ENCODE peak calls at places on chromosomes 16 and 17, in six cellular contexts. X is cardiac muscle cell, E is amygdala, D is NAMALWA, J is GM12892, A is cardiac fibroblast. N is an unnamed sample.

GRCh38 chr16:30381351-30382041 is 865 bp downstream of the SEPTIN1 start:
- DNase-seq in J (no peak), E (no peak), X (no peak), D (no peak), A (no peak), N (no peak)

GRCh38 chr17:3007651-3008121 is 55.7 kb downstream of the OR1D5 start:
- DNase-seq in D (no peak), X (no peak), A (no peak), E (no peak), J (no peak), N (no peak)

GRCh38 chr16:81401035-81401950 is 43.3 kb upstream of the CMIP start:
- DNase-seq in E (no peak), A (peak), D (no peak), J (no peak), X (peak), N (peak)

GRCh38 chr17:5667871-5668270 is 83.6 kb upstream of the NLRP1 start:
- DNase-seq in D (peak), E (no peak), J (no peak), A (no peak), X (no peak), N (no peak)

GRCh38 chr16:88779406-88780099 is 5.5 kb downstream of the PIEZO1 start:
- DNase-seq in X (peak), J (no peak), E (no peak), A (peak), D (no peak), N (no peak)

GRCh38 chr17:37438141-37438540 is 31.5 kb downstream of the TADA2A start:
- DNase-seq in J (no peak), A (no peak), X (no peak), E (no peak), D (peak), N (no peak)

GRCh38 chr17:3647251-3647650 is 10.7 kb downstream of the CTNS start:
- DNase-seq in A (no peak), D (no peak), J (no peak), E (no peak), X (no peak), N (no peak)

GRCh38 chr17:19551708-19552148 is 18.1 kb downstream of the SLC47A1 start:
- DNase-seq in E (no peak), J (no peak), D (no peak), A (no peak), X (no peak), N (no peak)

GRCh38 chr16:61263400-61263799 is 772.8 kb downstream of the CDH8 start:
- DNase-seq in A (no peak), D (no peak), X (no peak), J (no peak), E (no peak), N (no peak)

GRCh38 chr17:50033316-50033715 is 22.6 kb upstream of the ITGA3 start:
- DNase-seq in X (peak), J (no peak), A (peak), D (no peak), E (no peak), N (peak)

GRCh38 chr17:58491510-58492045 is 3.4 kb upstream of the HSF5 start:
- DNase-seq in X (no peak), A (no peak), E (no peak), D (no peak), J (no peak), N (no peak)

GRCh38 chr17:44794699-44795413 is 35.2 kb downstream of the GJC1 start:
- DNase-seq in D (no peak), E (no peak), J (no peak), X (peak), A (peak), N (peak)

GRCh38 chr17:38720941-38721340 is 9.2 kb upstream of the CISD3 start:
- DNase-seq in A (no peak), E (no peak), J (no peak), D (no peak), X (no peak), N (no peak)

GRCh38 chr17:58308173-58308984 is 20.2 kb downstream of the TSPOAP1 start:
- DNase-seq in X (peak), A (no peak), D (no peak), J (no peak), E (no peak), N (no peak)

GRCh38 chr17:27319536-27320221 is 25.8 kb downstream of the WSB1 start:
- DNase-seq in D (no peak), X (peak), J (no peak), E (peak), A (peak), N (peak)

GRCh38 chr17:76280650-76281049 is 15.5 kb downstream of the UBALD2 start:
- DNase-seq in A (no peak), X (no peak), D (no peak), E (no peak), J (no peak), N (no peak)

GRCh38 chr17:38799501-38800236 is at the start of gene PIP4K2B:
- DNase-seq in X (peak), A (peak), D (peak), J (peak), E (peak), N (peak)

GRCh38 chr17:82862758-82863645 is 23.2 kb upstream of the ZNF750 start:
- DNase-seq in E (no peak), X (no peak), D (no peak), J (no peak), A (no peak), N (no peak)

GRCh38 chr17:81025756-81026155 is 9.2 kb upstream of the BAIAP2 start:
- DNase-seq in X (no peak), J (no peak), A (no peak), E (no peak), D (no peak), N (no peak)

GRCh38 chr17:68314916-68315535 is 23.7 kb downstream of the ARSG start:
- DNase-seq in D (no peak), J (no peak), A (peak), X (peak), E (no peak), N (peak)

GRCh38 chr16:3774156-3774767 is 56.9 kb upstream of the TRAP1 start:
- DNase-seq in E (no peak), D (no peak), J (no peak), X (peak), A (peak), N (peak)

GRCh38 chr17:32451879-32452278 is 7.6 kb downstream of the PSMD11 start:
- DNase-seq in E (no peak), A (no peak), J (no peak), D (no peak), X (no peak), N (no peak)